ENCODE peak calls at places on chromosomes 12 and 14, in four cellular contexts. One of them, this sample, is unnamed.

GRCh38 chr12:117060236-117060926 is 38.8 kb downstream of the TESC start:
- DNase-seq in foreskin keratinocyte: no peak
- DNase-seq in activated CD4-positive, alpha-beta T cell treated with anti-CD3 and anti-CD28 coated beads, Interleukin-2, amount 50 U/mL, for 4 hours: no peak
- DNase-seq in fibroblast of mammary gland: no peak
- DNase-seq in this sample: no peak

GRCh38 chr12:96098631-96099030 is 63.2 kb upstream of the LTA4H start:
- DNase-seq in foreskin keratinocyte: no peak
- DNase-seq in activated CD4-positive, alpha-beta T cell treated with anti-CD3 and anti-CD28 coated beads, Interleukin-2, amount 50 U/mL, for 4 hours: no peak
- DNase-seq in fibroblast of mammary gland: no peak
- DNase-seq in this sample: no peak

GRCh38 chr12:26768611-26769603 is 64.1 kb downstream of the ITPR2 start:
- DNase-seq in foreskin keratinocyte: no peak
- DNase-seq in activated CD4-positive, alpha-beta T cell treated with anti-CD3 and anti-CD28 coated beads, Interleukin-2, amount 50 U/mL, for 4 hours: no peak
- DNase-seq in fibroblast of mammary gland: no peak
- DNase-seq in this sample: no peak

GRCh38 chr12:119710374-119710773 is 42.4 kb downstream of the PRKAB1 start:
- DNase-seq in foreskin keratinocyte: no peak
- DNase-seq in activated CD4-positive, alpha-beta T cell treated with anti-CD3 and anti-CD28 coated beads, Interleukin-2, amount 50 U/mL, for 4 hours: no peak
- DNase-seq in fibroblast of mammary gland: no peak
- DNase-seq in this sample: no peak

GRCh38 chr14:92686763-92687427 is 61.5 kb downstream of the LGMN start:
- DNase-seq in foreskin keratinocyte: peak
- DNase-seq in activated CD4-positive, alpha-beta T cell treated with anti-CD3 and anti-CD28 coated beads, Interleukin-2, amount 50 U/mL, for 4 hours: peak
- DNase-seq in fibroblast of mammary gland: peak
- DNase-seq in this sample: peak

GRCh38 chr12:56903374-56903773 is 30.8 kb downstream of the SDR9C7 start:
- DNase-seq in foreskin keratinocyte: no peak
- DNase-seq in activated CD4-positive, alpha-beta T cell treated with anti-CD3 and anti-CD28 coated beads, Interleukin-2, amount 50 U/mL, for 4 hours: no peak
- DNase-seq in fibroblast of mammary gland: no peak
- DNase-seq in this sample: no peak

GRCh38 chr14:79724934-79725717 is 486.2 kb downstream of the DIO2 start:
- DNase-seq in foreskin keratinocyte: peak
- DNase-seq in activated CD4-positive, alpha-beta T cell treated with anti-CD3 and anti-CD28 coated beads, Interleukin-2, amount 50 U/mL, for 4 hours: no peak
- DNase-seq in fibroblast of mammary gland: no peak
- DNase-seq in this sample: no peak

GRCh38 chr12:46492471-46493351 is 120.1 kb upstream of the SLC38A2 start:
- DNase-seq in foreskin keratinocyte: peak
- DNase-seq in activated CD4-positive, alpha-beta T cell treated with anti-CD3 and anti-CD28 coated beads, Interleukin-2, amount 50 U/mL, for 4 hours: no peak
- DNase-seq in fibroblast of mammary gland: peak
- DNase-seq in this sample: no peak

GRCh38 chr12:53236443-53237111 is 4.6 kb upstream of the RARG start:
- DNase-seq in foreskin keratinocyte: no peak
- DNase-seq in activated CD4-positive, alpha-beta T cell treated with anti-CD3 and anti-CD28 coated beads, Interleukin-2, amount 50 U/mL, for 4 hours: peak
- DNase-seq in fibroblast of mammary gland: no peak
- DNase-seq in this sample: no peak

GRCh38 chr12:13609874-13610273 is 371.5 kb downstream of the GRIN2B start:
- DNase-seq in foreskin keratinocyte: no peak
- DNase-seq in activated CD4-positive, alpha-beta T cell treated with anti-CD3 and anti-CD28 coated beads, Interleukin-2, amount 50 U/mL, for 4 hours: no peak
- DNase-seq in fibroblast of mammary gland: no peak
- DNase-seq in this sample: no peak

GRCh38 chr14:75657331-75657730 is 3.3 kb downstream of the ERG28 start:
- DNase-seq in foreskin keratinocyte: no peak
- DNase-seq in activated CD4-positive, alpha-beta T cell treated with anti-CD3 and anti-CD28 coated beads, Interleukin-2, amount 50 U/mL, for 4 hours: no peak
- DNase-seq in fibroblast of mammary gland: no peak
- DNase-seq in this sample: no peak

GRCh38 chr12:111753144-111753881 is 13.4 kb upstream of the ALDH2 start:
- DNase-seq in foreskin keratinocyte: peak
- DNase-seq in activated CD4-positive, alpha-beta T cell treated with anti-CD3 and anti-CD28 coated beads, Interleukin-2, amount 50 U/mL, for 4 hours: no peak
- DNase-seq in fibroblast of mammary gland: peak
- DNase-seq in this sample: peak

GRCh38 chr12:108832730-108833354 is 24.5 kb downstream of the SSH1 start:
- DNase-seq in foreskin keratinocyte: peak
- DNase-seq in activated CD4-positive, alpha-beta T cell treated with anti-CD3 and anti-CD28 coated beads, Interleukin-2, amount 50 U/mL, for 4 hours: no peak
- DNase-seq in fibroblast of mammary gland: peak
- DNase-seq in this sample: no peak

GRCh38 chr12:14264777-14265176 is 100.7 kb upstream of the ATF7IP start:
- DNase-seq in foreskin keratinocyte: peak
- DNase-seq in activated CD4-positive, alpha-beta T cell treated with anti-CD3 and anti-CD28 coated beads, Interleukin-2, amount 50 U/mL, for 4 hours: no peak
- DNase-seq in fibroblast of mammary gland: no peak
- DNase-seq in this sample: no peak

GRCh38 chr12:74280156-74280655 is 257.4 kb upstream of the ATXN7L3B start:
- DNase-seq in foreskin keratinocyte: no peak
- DNase-seq in activated CD4-positive, alpha-beta T cell treated with anti-CD3 and anti-CD28 coated beads, Interleukin-2, amount 50 U/mL, for 4 hours: no peak
- DNase-seq in fibroblast of mammary gland: no peak
- DNase-seq in this sample: no peak

GRCh38 chr12:95396849-95397498 is 77.0 kb upstream of the METAP2 start:
- DNase-seq in foreskin keratinocyte: peak
- DNase-seq in activated CD4-positive, alpha-beta T cell treated with anti-CD3 and anti-CD28 coated beads, Interleukin-2, amount 50 U/mL, for 4 hours: no peak
- DNase-seq in fibroblast of mammary gland: peak
- DNase-seq in this sample: no peak

GRCh38 chr12:120089105-120089504 is 27.4 kb downstream of the RAB35 start:
- DNase-seq in foreskin keratinocyte: no peak
- DNase-seq in activated CD4-positive, alpha-beta T cell treated with anti-CD3 and anti-CD28 coated beads, Interleukin-2, amount 50 U/mL, for 4 hours: no peak
- DNase-seq in fibroblast of mammary gland: peak
- DNase-seq in this sample: no peak

GRCh38 chr12:6383572-6384498 is at the start of gene LTBR:
- DNase-seq in foreskin keratinocyte: peak
- DNase-seq in activated CD4-positive, alpha-beta T cell treated with anti-CD3 and anti-CD28 coated beads, Interleukin-2, amount 50 U/mL, for 4 hours: no peak
- DNase-seq in fibroblast of mammary gland: peak
- DNase-seq in this sample: peak

GRCh38 chr12:68899251-68899771 is 33.7 kb downstream of the CPM start:
- DNase-seq in foreskin keratinocyte: peak
- DNase-seq in activated CD4-positive, alpha-beta T cell treated with anti-CD3 and anti-CD28 coated beads, Interleukin-2, amount 50 U/mL, for 4 hours: no peak
- DNase-seq in fibroblast of mammary gland: peak
- DNase-seq in this sample: peak

GRCh38 chr12:6961695-6962284 is 8.7 kb downstream of the PHB2 start:
- DNase-seq in foreskin keratinocyte: peak
- DNase-seq in activated CD4-positive, alpha-beta T cell treated with anti-CD3 and anti-CD28 coated beads, Interleukin-2, amount 50 U/mL, for 4 hours: no peak
- DNase-seq in fibroblast of mammary gland: peak
- DNase-seq in this sample: peak

GRCh38 chr14:57487771-57488170 is 5.9 kb downstream of the CCDC198 start:
- DNase-seq in foreskin keratinocyte: peak
- DNase-seq in activated CD4-positive, alpha-beta T cell treated with anti-CD3 and anti-CD28 coated beads, Interleukin-2, amount 50 U/mL, for 4 hours: no peak
- DNase-seq in fibroblast of mammary gland: peak
- DNase-seq in this sample: no peak

GRCh38 chr14:61749867-61750266 is 12.4 kb upstream of the SNAPC1 start:
- DNase-seq in foreskin keratinocyte: no peak
- DNase-seq in activated CD4-positive, alpha-beta T cell treated with anti-CD3 and anti-CD28 coated beads, Interleukin-2, amount 50 U/mL, for 4 hours: no peak
- DNase-seq in fibroblast of mammary gland: no peak
- DNase-seq in this sample: no peak

GRCh38 chr14:89773644-89774316 is 180.8 kb downstream of the EFCAB11 start:
- DNase-seq in foreskin keratinocyte: peak
- DNase-seq in activated CD4-positive, alpha-beta T cell treated with anti-CD3 and anti-CD28 coated beads, Interleukin-2, amount 50 U/mL, for 4 hours: peak
- DNase-seq in fibroblast of mammary gland: no peak
- DNase-seq in this sample: peak

This sample was measured in left cardiac atrium.